ENCODE peak calls at places on chromosomes 16 and 17, in nine cellular contexts. One of them, this sample, is unnamed.

GRCh38 chr17:3732171-3732570 is 8.5 kb downstream of the HASPIN start:
- DNase-seq in CD4-positive, alpha-beta T cell: no peak
- DNase-seq in neural progenitor cell: no peak
- DNase-seq in epithelial cell of proximal tubule: no peak
- DNase-seq in PC-3: no peak
- DNase-seq in K562: peak; percentile 60
- DNase-seq in AG10803: peak; percentile 27
- DNase-seq in MCF 10A: no peak
- DNase-seq in colonic mucosa: no peak
- DNase-seq in this sample: no peak

GRCh38 chr17:21374455-21375161 is 1.5 kb upstream of the KCNJ12 start:
- DNase-seq in CD4-positive, alpha-beta T cell: no peak
- DNase-seq in neural progenitor cell: no peak
- DNase-seq in epithelial cell of proximal tubule: no peak
- DNase-seq in PC-3: peak; percentile 45
- DNase-seq in K562: no peak
- DNase-seq in AG10803: no peak
- DNase-seq in MCF 10A: peak; percentile 32
- DNase-seq in colonic mucosa: no peak
- DNase-seq in this sample: no peak

GRCh38 chr16:69732101-69732500 is 5.7 kb upstream of the NQO1 start:
- DNase-seq in CD4-positive, alpha-beta T cell: no peak
- DNase-seq in neural progenitor cell: no peak
- DNase-seq in epithelial cell of proximal tubule: no peak
- DNase-seq in PC-3: no peak
- DNase-seq in K562: no peak
- DNase-seq in AG10803: no peak
- DNase-seq in MCF 10A: no peak
- DNase-seq in colonic mucosa: peak; percentile 56
- DNase-seq in this sample: no peak

GRCh38 chr16:84526794-84527485 is 22.5 kb upstream of the MEAK7 start:
- DNase-seq in CD4-positive, alpha-beta T cell: no peak
- DNase-seq in neural progenitor cell: peak; percentile 80
- DNase-seq in epithelial cell of proximal tubule: no peak
- DNase-seq in PC-3: no peak
- DNase-seq in K562: no peak
- DNase-seq in AG10803: peak; percentile 63
- DNase-seq in MCF 10A: no peak
- DNase-seq in colonic mucosa: no peak
- DNase-seq in this sample: no peak

GRCh38 chr16:8931864-8932263 is 31.8 kb downstream of the USP7 start:
- DNase-seq in CD4-positive, alpha-beta T cell: peak; percentile 61
- DNase-seq in neural progenitor cell: peak; percentile 81
- DNase-seq in epithelial cell of proximal tubule: no peak
- DNase-seq in PC-3: peak; percentile 32
- DNase-seq in K562: peak; percentile 65
- DNase-seq in AG10803: peak; percentile 54
- DNase-seq in MCF 10A: peak; percentile 56
- DNase-seq in colonic mucosa: peak; percentile 51
- DNase-seq in this sample: no peak

GRCh38 chr16:50459681-50460080 is 88.5 kb upstream of the NKD1 start:
- DNase-seq in CD4-positive, alpha-beta T cell: no peak
- DNase-seq in neural progenitor cell: no peak
- DNase-seq in epithelial cell of proximal tubule: no peak
- DNase-seq in PC-3: no peak
- DNase-seq in K562: no peak
- DNase-seq in AG10803: no peak
- DNase-seq in MCF 10A: no peak
- DNase-seq in colonic mucosa: no peak
- DNase-seq in this sample: no peak

GRCh38 chr17:71464241-71464640 is 656.6 kb upstream of the SOX9 start:
- DNase-seq in CD4-positive, alpha-beta T cell: no peak
- DNase-seq in neural progenitor cell: no peak
- DNase-seq in epithelial cell of proximal tubule: no peak
- DNase-seq in PC-3: no peak
- DNase-seq in K562: no peak
- DNase-seq in AG10803: no peak
- DNase-seq in MCF 10A: no peak
- DNase-seq in colonic mucosa: no peak
- DNase-seq in this sample: no peak

GRCh38 chr17:1673041-1673790 is 11.5 kb downstream of the PRPF8 start:
- DNase-seq in CD4-positive, alpha-beta T cell: no peak
- DNase-seq in neural progenitor cell: no peak
- DNase-seq in epithelial cell of proximal tubule: no peak
- DNase-seq in PC-3: no peak
- DNase-seq in K562: no peak
- DNase-seq in AG10803: no peak
- DNase-seq in MCF 10A: no peak
- DNase-seq in colonic mucosa: no peak
- DNase-seq in this sample: no peak

GRCh38 chr16:14958970-14959369 is 15.9 kb upstream of the PDXDC1 start:
- DNase-seq in CD4-positive, alpha-beta T cell: no peak
- DNase-seq in neural progenitor cell: peak; percentile 29
- DNase-seq in epithelial cell of proximal tubule: no peak
- DNase-seq in PC-3: peak; percentile 8
- DNase-seq in K562: no peak
- DNase-seq in AG10803: no peak
- DNase-seq in MCF 10A: no peak
- DNase-seq in colonic mucosa: no peak
- DNase-seq in this sample: no peak

GRCh38 chr16:48318630-48319029 is 66.6 kb downstream of the SIAH1 start:
- DNase-seq in CD4-positive, alpha-beta T cell: peak; percentile 17
- DNase-seq in neural progenitor cell: no peak
- DNase-seq in epithelial cell of proximal tubule: no peak
- DNase-seq in PC-3: no peak
- DNase-seq in K562: no peak
- DNase-seq in AG10803: peak; percentile 69
- DNase-seq in MCF 10A: no peak
- DNase-seq in colonic mucosa: no peak
- DNase-seq in this sample: no peak

GRCh38 chr17:57739402-57740224 is 5.5 kb downstream of the CCDC182 start:
- DNase-seq in CD4-positive, alpha-beta T cell: no peak
- DNase-seq in neural progenitor cell: peak; percentile 73
- DNase-seq in epithelial cell of proximal tubule: no peak
- DNase-seq in PC-3: peak; percentile 75
- DNase-seq in K562: peak; percentile 53
- DNase-seq in AG10803: no peak
- DNase-seq in MCF 10A: peak; percentile 59
- DNase-seq in colonic mucosa: peak; percentile 20
- DNase-seq in this sample: no peak

DNA sequence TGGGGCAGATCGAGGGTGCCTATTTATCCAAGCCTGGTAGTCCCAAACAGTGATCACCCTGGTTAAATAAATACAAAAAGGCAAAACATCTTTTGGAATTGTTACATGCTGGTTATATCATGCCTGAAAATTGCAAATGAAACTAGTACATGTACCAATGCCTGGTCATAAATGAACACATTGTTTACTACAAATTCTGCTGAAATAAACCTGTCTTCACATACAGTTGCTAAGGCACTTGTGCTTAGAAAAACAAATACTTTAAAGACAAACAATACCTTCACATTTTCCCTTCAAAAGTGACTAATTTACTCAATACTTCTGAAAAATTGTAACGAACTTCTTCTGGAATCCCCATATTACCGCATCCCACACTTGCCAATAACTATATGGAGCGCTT is 264.3 kb downstream of the NTN1 start:
- DNase-seq in CD4-positive, alpha-beta T cell: no peak
- DNase-seq in neural progenitor cell: no peak
- DNase-seq in epithelial cell of proximal tubule: no peak
- DNase-seq in PC-3: no peak
- DNase-seq in K562: no peak
- DNase-seq in AG10803: peak; percentile 78
- DNase-seq in MCF 10A: no peak
- DNase-seq in colonic mucosa: no peak
- DNase-seq in this sample: no peak
- TF ChIP-seq CTCF in CD4-positive, alpha-beta T cell: no peak
- TF ChIP-seq CTCF in neural progenitor cell: no peak
- TF ChIP-seq CTCF in epithelial cell of proximal tubule: no peak
- TF ChIP-seq CTCF in PC-3: no peak
- TF ChIP-seq CTCF in K562: no peak
- TF ChIP-seq CTCF in AG10803: no peak
- TF ChIP-seq CTCF in MCF 10A: no peak
- TF ChIP-seq CTCF in colonic mucosa: no peak
- TF ChIP-seq CTCF in this sample: no peak

GRCh38 chr16:57600048-57600835 is 28.2 kb upstream of the ADGRG1 start:
- DNase-seq in CD4-positive, alpha-beta T cell: peak; percentile 28
- DNase-seq in neural progenitor cell: peak; percentile 85
- DNase-seq in epithelial cell of proximal tubule: no peak
- DNase-seq in PC-3: peak; percentile 66
- DNase-seq in K562: peak; percentile 64
- DNase-seq in AG10803: peak; percentile 21
- DNase-seq in MCF 10A: peak; percentile 70
- DNase-seq in colonic mucosa: peak; percentile 67
- DNase-seq in this sample: no peak
- TF ChIP-seq CTCF in CD4-positive, alpha-beta T cell: peak; percentile 55
- TF ChIP-seq CTCF in neural progenitor cell: peak; percentile 82
- TF ChIP-seq CTCF in epithelial cell of proximal tubule: peak; percentile 74
- TF ChIP-seq CTCF in PC-3: peak; percentile 83
- TF ChIP-seq CTCF in K562: peak; percentile 84
- TF ChIP-seq CTCF in AG10803: peak; percentile 60
- TF ChIP-seq CTCF in MCF 10A: peak; percentile 73
- TF ChIP-seq CTCF in colonic mucosa: peak; percentile 60
- TF ChIP-seq CTCF in this sample: peak; percentile 96

GRCh38 chr17:73595068-73595865 is 49.0 kb downstream of the SDK2 start:
- DNase-seq in CD4-positive, alpha-beta T cell: peak; percentile 12
- DNase-seq in neural progenitor cell: peak; percentile 64
- DNase-seq in epithelial cell of proximal tubule: no peak
- DNase-seq in PC-3: no peak
- DNase-seq in K562: no peak
- DNase-seq in AG10803: peak; percentile 62
- DNase-seq in MCF 10A: peak; percentile 24
- DNase-seq in colonic mucosa: peak; percentile 53
- DNase-seq in this sample: no peak
- TF ChIP-seq CTCF in CD4-positive, alpha-beta T cell: peak; percentile 24
- TF ChIP-seq CTCF in neural progenitor cell: peak; percentile 68
- TF ChIP-seq CTCF in epithelial cell of proximal tubule: peak; percentile 27
- TF ChIP-seq CTCF in PC-3: peak; percentile 48
- TF ChIP-seq CTCF in K562: peak; percentile 11
- TF ChIP-seq CTCF in AG10803: peak; percentile 40
- TF ChIP-seq CTCF in MCF 10A: peak; percentile 35
- TF ChIP-seq CTCF in colonic mucosa: peak; percentile 29
- TF ChIP-seq CTCF in this sample: peak; percentile 31

GRCh38 chr17:28675485-28675884 is 13.5 kb downstream of the SUPT6H start:
- DNase-seq in CD4-positive, alpha-beta T cell: no peak
- DNase-seq in neural progenitor cell: no peak
- DNase-seq in epithelial cell of proximal tubule: no peak
- DNase-seq in PC-3: no peak
- DNase-seq in K562: no peak
- DNase-seq in AG10803: peak; percentile 25
- DNase-seq in MCF 10A: no peak
- DNase-seq in colonic mucosa: no peak
- DNase-seq in this sample: no peak

GRCh38 chr17:28675980-28676379 is 14.0 kb downstream of the SUPT6H start:
- DNase-seq in CD4-positive, alpha-beta T cell: no peak
- DNase-seq in neural progenitor cell: no peak
- DNase-seq in epithelial cell of proximal tubule: no peak
- DNase-seq in PC-3: peak; percentile 39
- DNase-seq in K562: peak; percentile 25
- DNase-seq in AG10803: no peak
- DNase-seq in MCF 10A: peak; percentile 43
- DNase-seq in colonic mucosa: no peak
- DNase-seq in this sample: no peak
- TF ChIP-seq CTCF in CD4-positive, alpha-beta T cell: no peak
- TF ChIP-seq CTCF in neural progenitor cell: peak; percentile 25
- TF ChIP-seq CTCF in epithelial cell of proximal tubule: peak; percentile 70
- TF ChIP-seq CTCF in PC-3: peak; percentile 72
- TF ChIP-seq CTCF in K562: peak; percentile 69
- TF ChIP-seq CTCF in AG10803: no peak
- TF ChIP-seq CTCF in MCF 10A: no peak
- TF ChIP-seq CTCF in colonic mucosa: peak; percentile 32
- TF ChIP-seq CTCF in this sample: peak; percentile 47

This sample was measured in kidney epithelial cell.